ENCODE peak calls at places on chromosomes 3 and 15, in five cellular contexts. I, V, O, Q and C are unnamed samples.

GRCh38 chr3:64150527-64151238 is 74.6 kb downstream of the PRICKLE2 start:
- DNase-seq in I (peak; percentile 53), O (peak; percentile 96), V (no peak), Q (no peak), C (peak; percentile 78)

GRCh38 chr3:161644871-161645636 is 148.4 kb downstream of the OTOL1 start:
- DNase-seq in V (no peak), O (peak; percentile 2), I (no peak), Q (no peak), C (no peak)

GRCh38 chr15:59296181-59296617 is 76.5 kb downstream of the MYO1E start:
- DNase-seq in V (no peak), O (peak; percentile 94), I (peak; percentile 76), Q (peak; percentile 5), C (no peak)

GRCh38 chr3:184560531-184560930 is 1.1 kb upstream of the EPHB3 start:
- DNase-seq in I (no peak), Q (no peak), O (no peak), V (no peak), C (no peak)

GRCh38 chr3:117820900-117821299 is 1111.3 kb downstream of the TUSC7 start:
- DNase-seq in V (no peak), O (peak; percentile 45), Q (no peak), I (no peak), C (no peak)

GRCh38 chr3:178343433-178344038 is 192.7 kb upstream of the KCNMB2 start:
- DNase-seq in Q (no peak), V (no peak), I (no peak), O (no peak), C (no peak)

GRCh38 chr3:138921316-138922292 is 25.3 kb downstream of the FOXL2 start:
- DNase-seq in I (peak; percentile 82), V (peak; percentile 52), Q (no peak), O (peak; percentile 87), C (peak; percentile 75)

GRCh38 chr3:98573231-98573728 is 20.1 kb downstream of the CPOX start:
- DNase-seq in O (peak; percentile 50), I (no peak), Q (no peak), V (no peak), C (no peak)

GRCh38 chr3:197833930-197834715 is 43.1 kb downstream of the LRCH3 start:
- DNase-seq in I (no peak), V (no peak), Q (no peak), O (no peak), C (no peak)

GRCh38 chr15:88256261-88257230 is at the start of gene NTRK3:
- DNase-seq in V (no peak), Q (peak; percentile 64), I (no peak), O (peak; percentile 15), C (no peak)

GRCh38 chr15:84855765-84856164 is 28.7 kb upstream of the SLC28A1 start:
- DNase-seq in O (no peak), V (no peak), I (no peak), Q (no peak), C (no peak)

GRCh38 chr3:107241217-107241616 is 136.0 kb upstream of the CCDC54 start:
- DNase-seq in O (peak; percentile 47), Q (peak; percentile 51), I (no peak), V (peak; percentile 27), C (no peak)

GRCh38 chr3:42750834-42751233 is 22.2 kb downstream of the CCDC13 start:
- DNase-seq in Q (peak; percentile 18), O (no peak), V (peak; percentile 5), I (no peak), C (no peak)

GRCh38 chr3:187968883-187969580 is 184.9 kb upstream of the LPP start:
- DNase-seq in I (peak; percentile 66), V (peak; percentile 60), Q (no peak), O (peak; percentile 56), C (no peak)

GRCh38 chr15:95556866-95557225 is 773.7 kb upstream of the NR2F2 start:
- DNase-seq in O (peak; percentile 93), Q (no peak), V (peak; percentile 28), I (no peak), C (no peak)

GRCh38 chr3:851098-851790 is 241.6 kb upstream of the CNTN6 start:
- DNase-seq in O (no peak), Q (peak; percentile 58), I (no peak), V (no peak), C (no peak)
- TF ChIP-seq CTCF in O (no peak), Q (peak; percentile 28), I (no peak), V (no peak), C (no peak)

DNA sequence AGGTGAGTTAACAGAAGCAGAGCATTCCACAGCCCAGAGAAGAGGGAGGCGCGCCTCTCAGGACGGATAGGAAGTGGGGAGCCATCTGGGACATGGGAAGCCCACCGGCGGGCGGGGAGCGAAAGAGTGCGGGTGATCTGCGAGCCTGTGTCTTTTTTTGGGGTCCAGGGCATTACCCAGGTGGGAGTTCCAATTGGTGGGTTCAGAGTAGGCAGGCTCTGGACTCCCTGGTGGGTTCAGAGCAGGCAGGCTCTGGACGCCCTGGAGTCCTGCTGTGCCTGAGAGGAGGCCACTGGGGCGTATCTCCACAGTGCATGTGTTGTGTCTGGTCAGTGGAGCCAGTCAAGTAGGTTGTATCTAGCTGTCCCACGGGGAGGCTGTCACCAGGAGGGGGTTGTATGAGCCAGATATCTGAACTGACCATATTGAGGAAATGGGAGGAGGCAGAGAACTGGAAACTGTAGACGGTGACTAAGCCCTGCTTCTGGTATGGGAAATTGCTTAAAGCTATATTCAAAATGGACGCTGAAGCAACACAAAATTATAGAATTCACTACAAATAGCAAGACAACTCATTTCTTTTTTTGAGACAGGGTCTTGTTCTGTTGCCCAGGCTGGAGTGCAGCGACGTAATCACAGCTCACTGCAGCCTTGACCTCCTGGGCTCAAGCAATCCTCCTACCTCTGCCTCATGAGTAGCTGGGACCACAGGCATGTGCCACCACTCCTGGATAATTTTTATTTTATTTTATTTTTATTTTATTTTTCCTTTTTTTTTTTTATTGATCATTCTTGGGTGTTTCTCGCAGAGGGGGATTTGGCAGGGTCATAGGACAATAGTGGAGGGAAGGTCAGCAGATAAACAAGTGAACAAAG is 34.5 kb upstream of the CHST2 start:
- DNase-seq in Q (no peak), O (peak; percentile 58), V (no peak), I (no peak), C (peak; percentile 30)
- TF ChIP-seq CTCF in Q (no peak), O (peak; percentile 9), V (no peak), I (peak; percentile 16), C (no peak)

DNA sequence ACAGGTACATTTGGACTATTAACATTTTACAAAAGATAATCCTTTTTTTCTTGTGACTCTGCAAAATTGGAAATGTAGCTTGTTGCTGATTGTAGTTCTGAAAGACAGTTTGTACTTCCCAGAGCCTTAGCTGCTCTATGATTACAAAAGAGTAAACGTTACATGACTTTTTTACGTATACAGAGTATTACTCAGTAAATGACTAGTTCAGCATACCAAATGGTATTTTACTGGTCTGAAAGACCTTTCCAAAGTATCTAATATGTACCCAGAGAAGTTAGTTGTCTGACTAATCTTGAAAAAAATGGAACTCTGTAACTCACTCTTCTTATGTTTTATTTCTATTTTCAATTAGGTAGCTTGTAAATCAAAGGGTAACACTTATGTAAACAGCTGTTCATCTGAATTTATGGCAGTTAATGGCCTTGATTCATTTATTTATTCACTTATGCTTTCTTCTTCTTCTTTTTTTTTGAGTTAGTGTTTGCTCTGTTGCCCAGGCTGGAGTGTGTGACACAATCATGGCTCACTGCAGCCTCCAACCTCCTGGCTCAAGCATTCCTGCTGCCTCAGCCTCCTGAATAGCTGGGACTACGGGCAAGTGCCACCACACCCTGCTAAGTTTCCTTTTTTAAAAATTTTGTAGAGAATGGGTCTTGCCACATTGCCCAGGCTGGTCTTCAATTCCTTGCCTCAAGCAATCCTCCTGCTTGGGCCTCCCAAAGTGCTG is 151.7 kb downstream of the C3orf38 start:
- DNase-seq in I (no peak), Q (no peak), O (peak; percentile 35), V (no peak), C (no peak)
- TF ChIP-seq CTCF in I (no peak), Q (no peak), O (no peak), V (no peak), C (no peak)

DNA sequence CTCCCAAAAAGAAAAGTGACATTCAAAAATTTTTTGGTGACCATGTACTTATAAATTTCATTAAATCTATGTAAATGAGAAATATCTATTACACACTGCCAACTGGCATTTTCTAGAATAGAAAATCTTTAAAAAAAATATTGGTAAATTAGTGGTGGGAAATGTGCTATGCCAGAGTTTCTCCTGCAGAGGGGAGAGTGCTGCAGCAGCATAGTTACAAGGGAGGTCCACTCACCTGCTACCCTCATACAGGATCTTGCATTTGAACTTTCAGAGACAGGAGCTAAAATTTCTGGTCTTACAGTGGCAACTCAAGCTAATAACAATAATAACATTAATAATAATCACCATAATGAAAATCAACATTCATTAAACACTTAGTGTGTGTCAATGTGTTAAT is 459.6 kb downstream of the NSUN3 start:
- DNase-seq in V (no peak), Q (no peak), I (no peak), O (no peak), C (no peak)
- TF ChIP-seq CTCF in V (no peak), Q (peak; percentile 70), I (no peak), O (peak; percentile 37), C (no peak)